ENCODE peak calls at places on chromosome 10, in seven cellular contexts. One of them, this sample, is unnamed.
A peak's percentile ranks its signal among the peaks of the same experiment; 100 is the strongest.

GRCh38 chr10:27542812-27543211 is 38.7 kb downstream of the RAB18 start:
- DNase-seq in substantia nigra: no peak
- DNase-seq in left ventricle myocardium inferior: no peak
- DNase-seq in ascending aorta: no peak
- DNase-seq in lower lobe of right lung: no peak
- DNase-seq in brain microvascular endothelial cell: peak; percentile 49
- DNase-seq in uterus: no peak
- DNase-seq in this sample: no peak

GRCh38 chr10:974785-975074 is 13.5 kb upstream of the GTPBP4 start:
- DNase-seq in substantia nigra: no peak
- DNase-seq in left ventricle myocardium inferior: no peak
- DNase-seq in ascending aorta: no peak
- DNase-seq in lower lobe of right lung: no peak
- DNase-seq in brain microvascular endothelial cell: no peak
- DNase-seq in uterus: no peak
- DNase-seq in this sample: no peak

GRCh38 chr10:13637303-13637856 is 50.6 kb downstream of the PRPF18 start:
- DNase-seq in substantia nigra: no peak
- DNase-seq in left ventricle myocardium inferior: no peak
- DNase-seq in ascending aorta: no peak
- DNase-seq in lower lobe of right lung: no peak
- DNase-seq in brain microvascular endothelial cell: no peak
- DNase-seq in uterus: no peak
- DNase-seq in this sample: no peak

GRCh38 chr10:52965938-52966401 is 193.4 kb upstream of the MBL2 start:
- DNase-seq in substantia nigra: no peak
- DNase-seq in left ventricle myocardium inferior: no peak
- DNase-seq in ascending aorta: no peak
- DNase-seq in lower lobe of right lung: no peak
- DNase-seq in brain microvascular endothelial cell: no peak
- DNase-seq in uterus: no peak
- DNase-seq in this sample: no peak

GRCh38 chr10:129042747-129043146 is 424.3 kb upstream of the MGMT start:
- DNase-seq in substantia nigra: no peak
- DNase-seq in left ventricle myocardium inferior: no peak
- DNase-seq in ascending aorta: no peak
- DNase-seq in lower lobe of right lung: no peak
- DNase-seq in brain microvascular endothelial cell: no peak
- DNase-seq in uterus: no peak
- DNase-seq in this sample: no peak

GRCh38 chr10:14873090-14873760 is 5.4 kb upstream of the SUV39H2 start:
- DNase-seq in substantia nigra: no peak
- DNase-seq in left ventricle myocardium inferior: no peak
- DNase-seq in ascending aorta: no peak
- DNase-seq in lower lobe of right lung: no peak
- DNase-seq in brain microvascular endothelial cell: peak; percentile 48
- DNase-seq in uterus: no peak
- DNase-seq in this sample: no peak

GRCh38 chr10:132319853-132320669 is 11.9 kb upstream of the LRRC27 start:
- DNase-seq in substantia nigra: no peak
- DNase-seq in left ventricle myocardium inferior: no peak
- DNase-seq in ascending aorta: no peak
- DNase-seq in lower lobe of right lung: no peak
- DNase-seq in brain microvascular endothelial cell: peak; percentile 87
- DNase-seq in uterus: no peak
- DNase-seq in this sample: no peak

GRCh38 chr10:124587811-124588211 is 126.2 kb downstream of the LHPP start:
- DNase-seq in substantia nigra: no peak
- DNase-seq in left ventricle myocardium inferior: no peak
- DNase-seq in ascending aorta: no peak
- DNase-seq in lower lobe of right lung: no peak
- DNase-seq in brain microvascular endothelial cell: no peak
- DNase-seq in uterus: no peak
- DNase-seq in this sample: peak; percentile 45

GRCh38 chr10:34808789-34809745 is 6.0 kb downstream of the PARD3 start:
- DNase-seq in substantia nigra: peak; percentile 43
- DNase-seq in left ventricle myocardium inferior: peak; percentile 42
- DNase-seq in ascending aorta: no peak
- DNase-seq in lower lobe of right lung: peak; percentile 66
- DNase-seq in brain microvascular endothelial cell: no peak
- DNase-seq in uterus: peak; percentile 32
- DNase-seq in this sample: no peak

GRCh38 chr10:30386801-30387588 is 37.9 kb upstream of the MTPAP start:
- DNase-seq in substantia nigra: no peak
- DNase-seq in left ventricle myocardium inferior: no peak
- DNase-seq in ascending aorta: peak; percentile 49
- DNase-seq in lower lobe of right lung: no peak
- DNase-seq in brain microvascular endothelial cell: no peak
- DNase-seq in uterus: no peak
- DNase-seq in this sample: no peak

GRCh38 chr10:112137381-112137987 is 46.1 kb downstream of the GPAM start:
- DNase-seq in substantia nigra: peak; percentile 26
- DNase-seq in left ventricle myocardium inferior: peak; percentile 56
- DNase-seq in ascending aorta: peak; percentile 76
- DNase-seq in lower lobe of right lung: peak; percentile 73
- DNase-seq in brain microvascular endothelial cell: peak; percentile 68
- DNase-seq in uterus: peak; percentile 69
- DNase-seq in this sample: peak; percentile 44

GRCh38 chr10:127577376-127577775 is 28.3 kb downstream of the NPS start:
- DNase-seq in substantia nigra: no peak
- DNase-seq in left ventricle myocardium inferior: no peak
- DNase-seq in ascending aorta: no peak
- DNase-seq in lower lobe of right lung: no peak
- DNase-seq in brain microvascular endothelial cell: no peak
- DNase-seq in uterus: no peak
- DNase-seq in this sample: no peak

GRCh38 chr10:500876-501275 is 188.6 kb downstream of the DIP2C start:
- DNase-seq in substantia nigra: no peak
- DNase-seq in left ventricle myocardium inferior: no peak
- DNase-seq in ascending aorta: peak; percentile 63
- DNase-seq in lower lobe of right lung: peak; percentile 37
- DNase-seq in brain microvascular endothelial cell: no peak
- DNase-seq in uterus: peak; percentile 48
- DNase-seq in this sample: peak; percentile 10

GRCh38 chr10:80477813-80478212 is 23.7 kb downstream of the TSPAN14 start:
- DNase-seq in substantia nigra: no peak
- DNase-seq in left ventricle myocardium inferior: no peak
- DNase-seq in ascending aorta: no peak
- DNase-seq in lower lobe of right lung: no peak
- DNase-seq in brain microvascular endothelial cell: peak; percentile 96
- DNase-seq in uterus: no peak
- DNase-seq in this sample: no peak

GRCh38 chr10:99981581-99982199 is 28.1 kb downstream of the DNMBP start:
- DNase-seq in substantia nigra: no peak
- DNase-seq in left ventricle myocardium inferior: no peak
- DNase-seq in ascending aorta: no peak
- DNase-seq in lower lobe of right lung: no peak
- DNase-seq in brain microvascular endothelial cell: no peak
- DNase-seq in uterus: no peak
- DNase-seq in this sample: no peak

GRCh38 chr10:29806350-29806788 is 171.6 kb upstream of the SVIL start:
- DNase-seq in substantia nigra: no peak
- DNase-seq in left ventricle myocardium inferior: no peak
- DNase-seq in ascending aorta: no peak
- DNase-seq in lower lobe of right lung: no peak
- DNase-seq in brain microvascular endothelial cell: no peak
- DNase-seq in uterus: no peak
- DNase-seq in this sample: no peak

GRCh38 chr10:16519908-16520861 is 1.5 kb downstream of the C1QL3 start:
- DNase-seq in substantia nigra: no peak
- DNase-seq in left ventricle myocardium inferior: no peak
- DNase-seq in ascending aorta: no peak
- DNase-seq in lower lobe of right lung: no peak
- DNase-seq in brain microvascular endothelial cell: no peak
- DNase-seq in uterus: no peak
- DNase-seq in this sample: peak; percentile 74

GRCh38 chr10:72702868-72703581 is 11.1 kb downstream of the MCU start:
- DNase-seq in substantia nigra: no peak
- DNase-seq in left ventricle myocardium inferior: no peak
- DNase-seq in ascending aorta: peak; percentile 74
- DNase-seq in lower lobe of right lung: no peak
- DNase-seq in brain microvascular endothelial cell: no peak
- DNase-seq in uterus: no peak
- DNase-seq in this sample: no peak

GRCh38 chr10:129140861-129141260 is 326.2 kb upstream of the MGMT start:
- DNase-seq in substantia nigra: peak; percentile 11
- DNase-seq in left ventricle myocardium inferior: no peak
- DNase-seq in ascending aorta: no peak
- DNase-seq in lower lobe of right lung: no peak
- DNase-seq in brain microvascular endothelial cell: no peak
- DNase-seq in uterus: no peak
- DNase-seq in this sample: no peak

GRCh38 chr10:97810476-97810875 is 38.7 kb upstream of the SFRP5 start:
- DNase-seq in substantia nigra: no peak
- DNase-seq in left ventricle myocardium inferior: no peak
- DNase-seq in ascending aorta: no peak
- DNase-seq in lower lobe of right lung: no peak
- DNase-seq in brain microvascular endothelial cell: peak; percentile 13
- DNase-seq in uterus: no peak
- DNase-seq in this sample: no peak

GRCh38 chr10:79490400-79491081 is 21.8 kb upstream of the EIF5AL1 start:
- DNase-seq in substantia nigra: no peak
- DNase-seq in left ventricle myocardium inferior: peak; percentile 49
- DNase-seq in ascending aorta: no peak
- DNase-seq in lower lobe of right lung: no peak
- DNase-seq in brain microvascular endothelial cell: no peak
- DNase-seq in uterus: peak; percentile 71
- DNase-seq in this sample: peak; percentile 26

GRCh38 chr10:98295907-98296306 is 27.9 kb upstream of the LOXL4 start:
- DNase-seq in substantia nigra: no peak
- DNase-seq in left ventricle myocardium inferior: no peak
- DNase-seq in ascending aorta: peak; percentile 19
- DNase-seq in lower lobe of right lung: no peak
- DNase-seq in brain microvascular endothelial cell: no peak
- DNase-seq in uterus: no peak
- DNase-seq in this sample: no peak

GRCh38 chr10:74289956-74290355 is 138.9 kb downstream of the ADK start:
- DNase-seq in substantia nigra: no peak
- DNase-seq in left ventricle myocardium inferior: no peak
- DNase-seq in ascending aorta: no peak
- DNase-seq in lower lobe of right lung: no peak
- DNase-seq in brain microvascular endothelial cell: no peak
- DNase-seq in uterus: no peak
- DNase-seq in this sample: no peak

GRCh38 chr10:74289172-74289571 is 138.2 kb downstream of the ADK start:
- DNase-seq in substantia nigra: no peak
- DNase-seq in left ventricle myocardium inferior: no peak
- DNase-seq in ascending aorta: no peak
- DNase-seq in lower lobe of right lung: no peak
- DNase-seq in brain microvascular endothelial cell: no peak
- DNase-seq in uterus: no peak
- DNase-seq in this sample: no peak

GRCh38 chr10:74293686-74294365 is 142.8 kb downstream of the ADK start:
- DNase-seq in substantia nigra: no peak
- DNase-seq in left ventricle myocardium inferior: no peak
- DNase-seq in ascending aorta: no peak
- DNase-seq in lower lobe of right lung: no peak
- DNase-seq in brain microvascular endothelial cell: peak; percentile 39
- DNase-seq in uterus: no peak
- DNase-seq in this sample: no peak

GRCh38 chr10:74290703-74291102 is 139.7 kb downstream of the ADK start:
- DNase-seq in substantia nigra: no peak
- DNase-seq in left ventricle myocardium inferior: no peak
- DNase-seq in ascending aorta: no peak
- DNase-seq in lower lobe of right lung: no peak
- DNase-seq in brain microvascular endothelial cell: no peak
- DNase-seq in uterus: no peak
- DNase-seq in this sample: no peak

GRCh38 chr10:74292871-74293427 is 141.9 kb downstream of the ADK start:
- DNase-seq in substantia nigra: no peak
- DNase-seq in left ventricle myocardium inferior: no peak
- DNase-seq in ascending aorta: no peak
- DNase-seq in lower lobe of right lung: no peak
- DNase-seq in brain microvascular endothelial cell: peak; percentile 40
- DNase-seq in uterus: no peak
- DNase-seq in this sample: no peak
- H3K27ac ChIP-seq in substantia nigra: no peak overlapping the region
- H3K27ac ChIP-seq in left ventricle myocardium inferior: peak overlapping the region; percentile 65
- H3K27ac ChIP-seq in ascending aorta: peak overlapping the region; percentile 76
- H3K27ac ChIP-seq in lower lobe of right lung: no peak overlapping the region
- H3K27ac ChIP-seq in brain microvascular endothelial cell: peak overlapping the region; percentile 66
- H3K27ac ChIP-seq in uterus: no peak overlapping the region
- H3K27ac ChIP-seq in this sample: no peak overlapping the region

GRCh38 chr10:18178862-18179483 is 38.7 kb downstream of the CACNB2 start:
- DNase-seq in substantia nigra: no peak
- DNase-seq in left ventricle myocardium inferior: no peak
- DNase-seq in ascending aorta: no peak
- DNase-seq in lower lobe of right lung: no peak
- DNase-seq in brain microvascular endothelial cell: no peak
- DNase-seq in uterus: no peak
- DNase-seq in this sample: no peak
- H3K27ac ChIP-seq in substantia nigra: no peak overlapping the region
- H3K27ac ChIP-seq in left ventricle myocardium inferior: peak overlapping the region; percentile 88
- H3K27ac ChIP-seq in ascending aorta: peak overlapping the region; percentile 43
- H3K27ac ChIP-seq in lower lobe of right lung: no peak overlapping the region
- H3K27ac ChIP-seq in brain microvascular endothelial cell: no peak overlapping the region
- H3K27ac ChIP-seq in uterus: peak overlapping the region; percentile 86
- H3K27ac ChIP-seq in this sample: no peak overlapping the region

DNA sequence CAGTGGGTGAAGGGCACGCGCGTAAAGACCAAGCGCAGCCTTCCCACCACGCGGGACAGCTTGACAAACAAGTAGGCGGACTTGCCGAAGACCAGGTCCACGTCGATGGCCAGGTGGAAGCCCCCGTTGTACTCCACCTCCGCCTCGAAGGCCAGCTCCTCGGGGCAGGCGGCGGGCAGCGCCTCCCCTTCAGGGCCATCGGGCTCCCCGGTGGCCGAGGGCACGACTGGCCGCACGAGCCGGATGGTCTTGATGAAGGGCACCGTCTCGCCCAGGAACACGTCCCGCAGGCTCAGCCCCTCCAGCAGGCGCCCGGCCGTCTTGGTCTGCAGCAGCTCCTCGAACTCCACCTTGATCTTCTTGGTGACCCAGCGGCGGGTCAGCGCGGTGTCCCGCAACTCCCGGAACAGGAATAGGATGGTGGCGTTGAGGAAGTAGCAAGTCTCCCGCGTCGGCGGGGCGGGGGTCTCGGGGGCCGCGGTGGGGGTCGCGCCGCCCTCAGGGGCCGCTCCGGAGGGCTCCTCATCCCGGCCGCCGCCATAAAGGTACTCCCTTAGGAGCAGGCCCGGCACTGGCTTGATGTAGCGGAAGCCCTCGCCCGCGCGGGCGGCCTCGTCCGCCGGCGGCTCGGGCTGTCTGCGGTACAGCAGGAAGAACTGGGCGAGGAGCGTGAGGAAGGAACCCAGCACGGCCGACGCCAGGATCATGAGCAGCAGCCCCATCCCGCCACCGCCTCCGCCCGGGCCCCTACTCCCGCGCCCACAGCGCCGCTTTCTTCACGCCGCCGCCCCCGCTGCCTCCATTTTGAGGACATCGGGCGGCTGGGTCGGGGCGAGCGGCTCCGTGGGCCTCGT is 507 bp downstream of the PDZD8 start:
- DNase-seq in substantia nigra: no peak
- DNase-seq in left ventricle myocardium inferior: peak; percentile 55
- DNase-seq in ascending aorta: peak; percentile 71
- DNase-seq in lower lobe of right lung: peak; percentile 66
- DNase-seq in brain microvascular endothelial cell: no peak
- DNase-seq in uterus: peak; percentile 19
- DNase-seq in this sample: peak; percentile 54
- H3K27ac ChIP-seq in substantia nigra: peak overlapping the region; percentile 70
- H3K27ac ChIP-seq in left ventricle myocardium inferior: peak overlapping the region; percentile 95
- H3K27ac ChIP-seq in ascending aorta: peak overlapping the region; percentile 96
- H3K27ac ChIP-seq in lower lobe of right lung: peak overlapping the region; percentile 90
- H3K27ac ChIP-seq in brain microvascular endothelial cell: peak overlapping the region; percentile 67
- H3K27ac ChIP-seq in uterus: peak overlapping the region; percentile 94
- H3K27ac ChIP-seq in this sample: peak overlapping the region; percentile 99

GRCh38 chr10:119489572-119490326 is 52.8 kb downstream of the RGS10 start:
- DNase-seq in substantia nigra: no peak
- DNase-seq in left ventricle myocardium inferior: peak; percentile 36
- DNase-seq in ascending aorta: peak; percentile 70
- DNase-seq in lower lobe of right lung: no peak
- DNase-seq in brain microvascular endothelial cell: peak; percentile 6
- DNase-seq in uterus: peak; percentile 51
- DNase-seq in this sample: no peak
- H3K27ac ChIP-seq in substantia nigra: no peak overlapping the region
- H3K27ac ChIP-seq in left ventricle myocardium inferior: no peak overlapping the region
- H3K27ac ChIP-seq in ascending aorta: no peak overlapping the region
- H3K27ac ChIP-seq in lower lobe of right lung: no peak overlapping the region
- H3K27ac ChIP-seq in brain microvascular endothelial cell: no peak overlapping the region
- H3K27ac ChIP-seq in uterus: peak overlapping the region; percentile 58
- H3K27ac ChIP-seq in this sample: peak overlapping the region; percentile 36